ENCODE peak calls at places on chromosomes 3 and 15, in four cellular contexts. Y, K, Q and A are unnamed samples.

GRCh38 chr3:71319771-71320170 is 263.8 kb downstream of the FOXP1 start:
- DNase-seq in Y (no peak), K (no peak), Q (no peak), A (no peak)

GRCh38 chr3:185473290-185473815 is 25.5 kb downstream of the TMEM41A start:
- DNase-seq in Y (peak), K (no peak), Q (no peak), A (peak)

GRCh38 chr3:138862924-138863775 is 28.4 kb upstream of the PIK3CB start:
- DNase-seq in Y (peak), K (no peak), Q (no peak), A (peak)

GRCh38 chr3:117045143-117045542 is 335.6 kb downstream of the TUSC7 start:
- DNase-seq in Y (peak), K (no peak), Q (no peak), A (no peak)

GRCh38 chr15:68808091-68808490 is 12.6 kb downstream of the ANP32A start:
- DNase-seq in Y (no peak), K (no peak), Q (no peak), A (no peak)

GRCh38 chr3:59685432-59685831 is 635.6 kb upstream of the CFAP20DC start:
- DNase-seq in Y (no peak), K (no peak), Q (no peak), A (peak)

GRCh38 chr3:12461097-12461649 is 23.1 kb upstream of the TSEN2 start:
- DNase-seq in Y (peak), K (no peak), Q (no peak), A (no peak)

GRCh38 chr15:90013503-90013937 is 12.4 kb downstream of the ZNF710 start:
- DNase-seq in Y (no peak), K (no peak), Q (no peak), A (no peak)

GRCh38 chr3:30073622-30074021 is 532.8 kb upstream of the TGFBR2 start:
- DNase-seq in Y (peak), K (no peak), Q (no peak), A (peak)

GRCh38 chr3:192986399-192986798 is 68.7 kb upstream of the MB21D2 start:
- DNase-seq in Y (peak), K (no peak), Q (no peak), A (no peak)

GRCh38 chr3:43286886-43287301 is 554 bp downstream of the SNRK start:
- DNase-seq in Y (peak), K (peak), Q (no peak), A (no peak)